ENCODE peak calls at places on chromosomes 2 and 18, in five cellular contexts. One of them, this sample, is unnamed.
A peak's percentile ranks its signal among the peaks of the same experiment; 100 is the strongest.

GRCh38 chr2:142668420-142668819 is 209.0 kb upstream of the KYNU start:
- DNase-seq in GM12878: no peak
- DNase-seq in GM12891: no peak
- DNase-seq in adrenal gland: no peak
- DNase-seq in uterus: no peak
- DNase-seq in this sample: peak; percentile 5

GRCh38 chr2:66587216-66587615 is 152.3 kb downstream of the MEIS1 start:
- DNase-seq in GM12878: no peak
- DNase-seq in uterus: no peak
- DNase-seq in adrenal gland: no peak
- DNase-seq in GM12891: no peak
- DNase-seq in this sample: no peak

GRCh38 chr2:39059366-39059952 is 61.4 kb downstream of the SOS1 start:
- DNase-seq in GM12878: no peak
- DNase-seq in GM12891: no peak
- DNase-seq in adrenal gland: no peak
- DNase-seq in uterus: no peak
- DNase-seq in this sample: no peak

GRCh38 chr2:65754219-65754618 is 321.8 kb upstream of the SPRED2 start:
- DNase-seq in adrenal gland: no peak
- DNase-seq in GM12878: no peak
- DNase-seq in uterus: no peak
- DNase-seq in GM12891: no peak
- DNase-seq in this sample: no peak

GRCh38 chr2:144459937-144460336 is 60.0 kb downstream of the ZEB2 start:
- DNase-seq in uterus: no peak
- DNase-seq in GM12878: no peak
- DNase-seq in adrenal gland: no peak
- DNase-seq in GM12891: no peak
- DNase-seq in this sample: no peak

GRCh38 chr2:118056165-118056534 is 32.1 kb upstream of the INSIG2 start:
- DNase-seq in GM12878: peak; percentile 86
- DNase-seq in uterus: no peak
- DNase-seq in GM12891: no peak
- DNase-seq in adrenal gland: no peak
- DNase-seq in this sample: no peak

GRCh38 chr2:46657042-46657504 is 177.7 kb downstream of the TMEM247 start:
- DNase-seq in uterus: peak; percentile 72
- DNase-seq in adrenal gland: peak; percentile 83
- DNase-seq in GM12891: peak; percentile 25
- DNase-seq in GM12878: no peak
- DNase-seq in this sample: peak; percentile 30

GRCh38 chr2:12261993-12262680 is 454.6 kb upstream of the TRIB2 start:
- DNase-seq in uterus: no peak
- DNase-seq in GM12878: no peak
- DNase-seq in adrenal gland: no peak
- DNase-seq in GM12891: no peak
- DNase-seq in this sample: no peak

GRCh38 chr2:17043173-17043572 is 377.5 kb upstream of the CYRIA start:
- DNase-seq in uterus: no peak
- DNase-seq in adrenal gland: no peak
- DNase-seq in GM12891: no peak
- DNase-seq in GM12878: no peak
- DNase-seq in this sample: no peak

GRCh38 chr2:127589876-127590275 is 54.4 kb downstream of the MYO7B start:
- DNase-seq in uterus: no peak
- DNase-seq in adrenal gland: peak; percentile 27
- DNase-seq in GM12891: no peak
- DNase-seq in GM12878: no peak
- DNase-seq in this sample: no peak

GRCh38 chr2:42185200-42185921 is 16.2 kb downstream of the EML4 start:
- DNase-seq in uterus: no peak
- DNase-seq in adrenal gland: no peak
- DNase-seq in GM12878: no peak
- DNase-seq in GM12891: no peak
- DNase-seq in this sample: no peak

GRCh38 chr2:120898496-120898895 is 162.8 kb downstream of the GLI2 start:
- DNase-seq in adrenal gland: no peak
- DNase-seq in GM12878: no peak
- DNase-seq in GM12891: no peak
- DNase-seq in uterus: no peak
- DNase-seq in this sample: no peak

GRCh38 chr2:85340034-85340892 is 12.5 kb upstream of the TGOLN2 start:
- DNase-seq in adrenal gland: no peak
- DNase-seq in GM12878: no peak
- DNase-seq in uterus: no peak
- DNase-seq in GM12891: no peak
- DNase-seq in this sample: no peak
- TF ChIP-seq POLR2A in adrenal gland: no peak
- TF ChIP-seq POLR2A in GM12878: no peak
- TF ChIP-seq POLR2A in uterus: no peak
- TF ChIP-seq POLR2A in GM12891: no peak
- TF ChIP-seq POLR2A in this sample: no peak

GRCh38 chr18:6022840-6023239 is 127.5 kb upstream of the TMEM200C start:
- DNase-seq in GM12891: no peak
- DNase-seq in GM12878: no peak
- DNase-seq in adrenal gland: no peak
- DNase-seq in uterus: no peak
- DNase-seq in this sample: no peak
- TF ChIP-seq POLR2A in GM12891: no peak
- TF ChIP-seq POLR2A in GM12878: no peak
- TF ChIP-seq POLR2A in adrenal gland: no peak
- TF ChIP-seq POLR2A in uterus: no peak
- TF ChIP-seq POLR2A in this sample: no peak

DNA sequence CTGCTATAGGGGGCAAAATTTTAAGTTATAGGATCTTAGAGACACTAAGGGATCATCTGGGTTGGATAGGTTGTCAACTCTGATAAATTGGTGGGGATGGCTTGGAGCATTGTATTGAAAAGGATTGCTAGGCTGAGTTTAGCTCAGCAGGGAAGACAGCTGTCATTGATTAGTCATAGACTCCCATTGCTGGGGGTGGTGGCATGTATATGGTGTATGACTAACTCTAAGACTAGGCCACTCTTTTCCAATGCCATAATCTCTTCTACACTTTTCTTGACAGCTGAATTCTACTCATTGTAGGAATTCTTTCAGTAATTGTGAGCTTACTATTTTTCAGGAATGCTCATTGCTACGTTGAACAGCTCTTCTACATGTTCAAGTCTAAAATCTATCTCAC is 81.3 kb upstream of the PELI1 start:
- DNase-seq in GM12878: no peak
- DNase-seq in adrenal gland: no peak
- DNase-seq in GM12891: no peak
- DNase-seq in uterus: no peak
- DNase-seq in this sample: peak; percentile 18
- TF ChIP-seq POLR2A in GM12878: no peak
- TF ChIP-seq POLR2A in adrenal gland: no peak
- TF ChIP-seq POLR2A in GM12891: no peak
- TF ChIP-seq POLR2A in uterus: no peak
- TF ChIP-seq POLR2A in this sample: no peak

GRCh38 chr2:26072925-26073768 is 39.3 kb downstream of the RAB10 start:
- DNase-seq in adrenal gland: peak; percentile 73
- DNase-seq in GM12891: no peak
- DNase-seq in GM12878: no peak
- DNase-seq in uterus: no peak
- DNase-seq in this sample: no peak
- TF ChIP-seq POLR2A in adrenal gland: peak; percentile 53
- TF ChIP-seq POLR2A in GM12891: no peak
- TF ChIP-seq POLR2A in GM12878: no peak
- TF ChIP-seq POLR2A in uterus: no peak
- TF ChIP-seq POLR2A in this sample: no peak

This sample was measured in H54.